ENCODE peak calls at places on chromosomes 16 and 17, in ten cellular contexts. J is uterus, U is ovary, X is adrenal gland, S is astrocyte, M is ascending aorta, H is fibroblast of lung, W is heart left ventricle, A is stomach, L is mesendoderm. G is an unnamed sample.

GRCh38 chr17:9386401-9386800 is 189.2 kb downstream of the STX8 start:
- DNase-seq in H (peak; percentile 46), U (no peak), A (no peak), X (no peak), S (no peak), J (no peak), W (no peak), M (no peak), L (no peak), G (no peak)

GRCh38 chr17:73231363-73231762 is 30.3 kb downstream of the CPSF4L start:
- DNase-seq in U (no peak), W (no peak), H (peak; percentile 28), S (no peak), J (no peak), X (peak; percentile 52), L (peak; percentile 51), A (no peak), M (no peak), G (no peak)

GRCh38 chr16:2388875-2389433 is 40.3 kb upstream of the CCNF start:
- DNase-seq in X (no peak), A (peak; percentile 84), L (no peak), U (no peak), H (peak; percentile 73), S (peak; percentile 79), W (no peak), J (no peak), M (no peak), G (no peak)

GRCh38 chr16:11105038-11105903 is 150.7 kb downstream of the SOCS1 start:
- DNase-seq in H (peak; percentile 97), X (peak; percentile 88), M (no peak), S (peak; percentile 98), J (peak; percentile 55), U (no peak), L (peak; percentile 98), W (no peak), A (no peak), G (no peak)

GRCh38 chr16:4538067-4538385 is 547 bp downstream of the CDIP1 start:
- DNase-seq in S (no peak), H (no peak), J (no peak), L (peak; percentile 25), M (no peak), W (no peak), A (no peak), X (no peak), U (no peak), G (no peak)

GRCh38 chr17:68328676-68329075 is 37.4 kb downstream of the ARSG start:
- DNase-seq in X (no peak), S (no peak), J (no peak), H (no peak), A (no peak), M (no peak), L (peak; percentile 91), W (no peak), U (no peak), G (no peak)

GRCh38 chr17:55161935-55162555 is 102.7 kb upstream of the HLF start:
- DNase-seq in M (no peak), X (no peak), W (no peak), J (no peak), H (peak; percentile 79), S (peak; percentile 94), U (no peak), A (no peak), L (peak; percentile 1), G (no peak)

GRCh38 chr16:56700195-56700594 is 17.9 kb downstream of the MT1X start:
- DNase-seq in H (peak; percentile 70), A (no peak), S (no peak), X (no peak), M (no peak), L (no peak), W (no peak), J (no peak), U (no peak), G (no peak)

GRCh38 chr16:66324785-66325184 is 41.7 kb upstream of the CDH5 start:
- DNase-seq in X (no peak), W (no peak), A (no peak), H (no peak), U (no peak), L (peak; percentile 80), M (no peak), S (peak; percentile 3), J (no peak), G (peak; percentile 88)

GRCh38 chr17:36503456-36504155 is 17.1 kb downstream of the ZNHIT3 start:
- DNase-seq in L (no peak), W (peak; percentile 33), H (no peak), S (no peak), A (no peak), U (no peak), J (no peak), M (no peak), X (no peak), G (peak; percentile 36)

GRCh38 chr17:60381958-60382357 is 10.0 kb downstream of the USP32 start:
- DNase-seq in W (no peak), X (peak; percentile 60), J (no peak), M (no peak), L (no peak), H (no peak), U (no peak), A (no peak), S (no peak), G (no peak)

DNA sequence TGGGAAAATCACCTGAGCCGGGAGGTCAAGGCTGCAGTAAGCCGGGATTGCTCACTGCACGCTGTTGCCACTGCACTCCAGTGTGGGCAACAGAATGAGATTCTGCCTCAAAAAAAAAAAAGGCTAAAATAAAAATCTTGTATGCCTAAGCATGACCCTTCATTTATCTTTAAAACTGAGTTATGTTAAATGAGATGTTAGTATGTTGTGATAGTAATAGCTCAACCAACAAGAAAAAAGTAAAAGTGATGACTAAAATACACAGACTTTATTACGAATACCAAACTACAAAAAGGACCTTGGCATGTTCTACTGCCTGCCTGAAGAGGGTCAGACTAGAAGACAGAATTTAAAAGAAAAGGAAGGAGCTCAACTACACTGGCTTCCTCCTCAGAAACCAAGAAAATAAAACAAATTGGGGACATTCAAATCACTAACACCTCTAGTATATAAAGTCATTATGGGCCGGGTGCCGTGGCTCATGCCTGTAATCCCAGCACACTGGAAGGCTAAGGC is 4.4 kb downstream of the SMURF2 start:
- DNase-seq in A (no peak), H (no peak), U (no peak), J (no peak), L (no peak), W (no peak), X (no peak), S (no peak), M (no peak), G (no peak)
- H3K27ac ChIP-seq in A (peak overlapping the region; percentile 42), H (peak overlapping the region; percentile 45), U (no peak overlapping the region), J (no peak overlapping the region), L (no peak overlapping the region), W (no peak overlapping the region), X (no peak overlapping the region), S (peak overlapping the region; percentile 21), M (peak overlapping the region; percentile 35), G (no peak overlapping the region)

GRCh38 chr16:85169333-85170065 is 57.2 kb upstream of the CIBAR2 start:
- DNase-seq in X (no peak), S (peak; percentile 46), L (peak; percentile 44), J (no peak), H (peak; percentile 38), M (no peak), W (no peak), U (peak; percentile 66), A (no peak), G (peak; percentile 74)

GRCh38 chr16:85166699-85167588 is 54.7 kb upstream of the CIBAR2 start:
- DNase-seq in X (no peak), W (no peak), H (no peak), A (no peak), L (no peak), S (no peak), J (no peak), M (no peak), U (no peak), G (no peak)

GRCh38 chr16:85167589-85168537 is 55.6 kb upstream of the CIBAR2 start:
- DNase-seq in A (no peak), X (no peak), M (no peak), H (no peak), J (no peak), W (no peak), L (peak; percentile 78), S (no peak), U (no peak), G (no peak)

GRCh38 chr16:85170066-85171003 is 58.1 kb upstream of the CIBAR2 start:
- DNase-seq in A (no peak), M (no peak), W (no peak), H (peak; percentile 32), S (no peak), U (no peak), L (no peak), X (no peak), J (no peak), G (no peak)

DNA sequence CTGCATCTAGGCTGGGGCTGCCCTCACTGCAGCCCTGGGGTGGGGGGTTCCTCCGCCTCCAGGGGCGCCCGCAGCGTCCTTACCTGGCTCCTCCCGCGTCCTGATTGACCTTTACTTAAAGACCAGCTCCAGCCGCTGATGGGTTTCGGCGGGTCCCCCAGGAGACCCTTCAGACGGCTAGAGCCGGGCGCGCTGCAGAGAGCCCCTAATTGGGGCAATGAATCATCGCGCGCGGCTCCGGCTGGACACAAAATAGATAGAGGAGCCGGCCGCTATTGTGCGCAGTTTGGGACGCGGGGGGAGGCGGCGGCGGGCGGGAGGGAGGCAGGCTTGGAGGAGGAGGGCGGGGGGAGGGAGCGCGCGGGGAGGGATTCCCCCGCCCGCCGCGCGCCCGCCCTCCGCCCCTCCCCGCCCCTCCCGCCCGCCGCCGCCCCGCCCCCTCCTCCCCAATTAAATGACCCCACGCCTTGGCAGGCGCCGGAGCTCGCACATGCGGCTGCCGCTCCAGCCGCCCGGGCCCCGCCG is 56.5 kb upstream of the CIBAR2 start:
- DNase-seq in L (peak; percentile 61), W (peak; percentile 74), X (peak; percentile 88), U (peak; percentile 87), M (no peak), H (peak; percentile 61), S (no peak), A (no peak), J (peak; percentile 78), G (peak; percentile 82)
- H3K4me3 ChIP-seq in L (peak overlapping the region; percentile 21), W (peak overlapping the region; percentile 49), X (no peak overlapping the region), U (peak overlapping the region; percentile 6), M (peak overlapping the region; percentile 51), H (peak overlapping the region; percentile 49), S (peak overlapping the region; percentile 11), A (peak overlapping the region; percentile 34), J (peak overlapping the region; percentile 23), G (peak overlapping the region; percentile 40)

GRCh38 chr16:8960788-8961109 is 3.0 kb downstream of the USP7 start:
- DNase-seq in L (no peak), U (no peak), S (no peak), X (no peak), H (no peak), M (no peak), J (no peak), A (no peak), W (no peak), G (no peak)
- H3K27ac ChIP-seq in L (no peak overlapping the region), U (no peak overlapping the region), S (peak overlapping the region; percentile 6), X (peak overlapping the region; percentile 32), H (peak overlapping the region; percentile 6), M (peak overlapping the region; percentile 22), J (peak overlapping the region; percentile 14), A (peak overlapping the region; percentile 62), W (no peak overlapping the region), G (no peak overlapping the region)

GRCh38 chr16:28180660-28181556 is 30.9 kb downstream of the XPO6 start:
- DNase-seq in L (no peak), W (no peak), M (no peak), J (no peak), X (no peak), U (no peak), S (peak; percentile 47), A (no peak), H (peak; percentile 23), G (no peak)
- H3K4me3 ChIP-seq in L (no peak overlapping the region), W (no peak overlapping the region), M (no peak overlapping the region), J (no peak overlapping the region), X (no peak overlapping the region), U (no peak overlapping the region), S (no peak overlapping the region), A (no peak overlapping the region), H (no peak overlapping the region), G (no peak overlapping the region)